ENCODE peak calls at places on chromosomes 13 and 19, in four cellular contexts. One of them, this sample, is unnamed.

GRCh38 chr19:33227242-33227650 is 1.6 kb upstream of the SLC7A10 start:
- DNase-seq in K562: no peak
- DNase-seq in HepG2: peak; percentile 69
- DNase-seq in GM12878: no peak
- DNase-seq in this sample: no peak

GRCh38 chr13:97414392-97414791 is 19.6 kb upstream of the RAP2A start:
- DNase-seq in HepG2: no peak
- DNase-seq in K562: no peak
- DNase-seq in GM12878: no peak
- DNase-seq in this sample: no peak

GRCh38 chr13:50197705-50198104 is 182.5 kb downstream of the KCNRG start:
- DNase-seq in HepG2: no peak
- DNase-seq in GM12878: no peak
- DNase-seq in K562: no peak
- DNase-seq in this sample: no peak

GRCh38 chr13:26965976-26966375 is 205.4 kb upstream of the GPR12 start:
- DNase-seq in GM12878: no peak
- DNase-seq in K562: no peak
- DNase-seq in HepG2: no peak
- DNase-seq in this sample: no peak

GRCh38 chr19:45972081-45972943 is 1.4 kb downstream of the NOVA2 start:
- DNase-seq in GM12878: no peak
- DNase-seq in K562: peak; percentile 32
- DNase-seq in HepG2: no peak
- DNase-seq in this sample: no peak

GRCh38 chr13:86870388-86870966 is 800.7 kb upstream of the SLITRK5 start:
- DNase-seq in K562: no peak
- DNase-seq in GM12878: no peak
- DNase-seq in HepG2: peak; percentile 3
- DNase-seq in this sample: no peak

GRCh38 chr13:29849731-29850212 is 645 bp downstream of the UBL3 start:
- DNase-seq in HepG2: peak; percentile 33
- DNase-seq in GM12878: no peak
- DNase-seq in K562: peak; percentile 12
- DNase-seq in this sample: peak; percentile 46

GRCh38 chr19:10639836-10640235 is 14.3 kb upstream of the ILF3 start:
- DNase-seq in K562: no peak
- DNase-seq in GM12878: peak; percentile 67
- DNase-seq in HepG2: no peak
- DNase-seq in this sample: no peak

GRCh38 chr13:20197361-20197834 is 4.7 kb upstream of the GJB2 start:
- DNase-seq in HepG2: peak; percentile 41
- DNase-seq in K562: peak; percentile 17
- DNase-seq in GM12878: no peak
- DNase-seq in this sample: no peak

DNA sequence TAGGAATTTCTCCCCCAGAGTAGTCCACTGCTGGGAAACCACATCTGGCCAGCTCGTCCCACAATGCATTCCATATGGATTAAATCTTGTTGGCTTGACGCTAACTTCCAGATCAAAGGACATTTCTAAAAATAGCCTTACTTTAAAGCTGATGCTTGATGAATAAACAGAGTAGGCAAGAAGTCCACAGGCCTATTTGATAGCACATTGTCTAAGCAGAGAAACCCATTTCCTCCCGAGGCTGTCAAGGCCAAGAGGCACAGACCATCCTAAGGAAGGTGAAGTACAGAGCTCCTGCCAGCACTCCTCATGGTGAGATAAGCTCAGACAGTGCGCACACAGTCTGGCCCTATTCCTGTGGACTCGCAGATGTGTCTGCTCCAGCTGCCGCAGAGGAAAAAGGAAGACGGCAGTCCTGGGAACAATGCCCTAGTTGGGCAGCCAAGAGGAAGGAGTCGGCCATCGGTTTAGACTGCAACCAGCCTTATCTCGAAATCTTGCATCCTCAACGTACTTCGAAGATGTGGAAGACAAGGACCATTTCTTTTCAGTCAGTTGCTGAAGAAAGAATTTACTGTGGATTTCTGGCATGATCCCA is 156.7 kb downstream of the RGCC start:
- DNase-seq in GM12878: no peak
- DNase-seq in HepG2: peak; percentile 94
- DNase-seq in K562: no peak
- DNase-seq in this sample: no peak
- TF ChIP-seq CBFB in GM12878: no peak
- TF ChIP-seq CBFB in HepG2: no peak
- TF ChIP-seq CBFB in K562: no peak
- TF ChIP-seq CBFB in this sample: no peak

GRCh38 chr13:46297338-46297737 is 85.6 kb downstream of the LRRC63 start:
- DNase-seq in HepG2: no peak
- DNase-seq in K562: no peak
- DNase-seq in GM12878: no peak
- DNase-seq in this sample: no peak

GRCh38 chr13:46296920-46297319 is 85.2 kb downstream of the LRRC63 start:
- DNase-seq in HepG2: no peak
- DNase-seq in GM12878: no peak
- DNase-seq in K562: peak; percentile 9
- DNase-seq in this sample: no peak

GRCh38 chr13:46296465-46296822 is 84.7 kb downstream of the LRRC63 start:
- DNase-seq in GM12878: no peak
- DNase-seq in K562: no peak
- DNase-seq in HepG2: no peak
- DNase-seq in this sample: no peak

DNA sequence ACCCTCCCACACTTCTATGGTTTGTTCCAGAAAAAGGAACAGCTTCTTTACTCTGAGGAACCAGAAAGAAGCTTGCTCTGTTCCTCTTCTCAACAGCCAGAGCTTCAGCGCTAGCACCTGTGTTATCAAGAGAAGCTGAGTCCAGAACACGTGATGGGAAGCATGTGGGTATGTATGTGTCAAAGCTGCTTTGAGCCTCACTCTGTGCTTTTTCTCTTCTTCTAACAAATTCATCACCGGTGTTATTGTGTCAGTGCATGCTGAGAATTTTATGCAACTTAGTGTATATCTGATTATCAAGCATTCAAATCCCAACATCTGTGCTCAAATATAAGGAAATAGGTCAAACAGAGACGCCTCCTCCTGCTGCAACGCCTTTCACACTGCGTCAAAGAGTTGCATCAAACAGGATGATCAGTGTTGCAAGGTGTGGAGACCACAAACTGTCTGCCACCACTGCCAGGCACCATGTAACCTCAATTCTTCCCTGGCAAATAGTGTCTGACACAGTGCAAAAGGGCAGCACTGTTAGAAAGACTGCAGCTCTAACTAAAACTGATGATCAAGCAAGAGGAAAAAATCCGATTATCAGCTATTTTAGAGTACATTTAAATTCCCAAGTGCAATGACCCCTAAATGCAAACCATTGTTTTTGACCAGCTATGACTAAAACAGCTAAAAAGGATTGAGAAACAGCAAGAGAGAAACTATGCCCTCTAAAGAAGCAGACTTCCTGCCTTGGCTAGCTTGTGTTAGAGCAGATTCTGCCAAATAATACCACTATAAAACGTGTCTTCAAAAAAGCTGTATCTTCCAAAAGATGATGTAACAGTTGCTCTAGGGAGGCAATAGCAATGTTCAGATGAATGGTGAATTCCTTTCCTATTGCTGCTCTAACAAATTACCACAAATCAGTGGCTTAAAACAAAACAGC is 84.1 kb downstream of the LRRC63 start:
- DNase-seq in K562: no peak
- DNase-seq in GM12878: peak; percentile 28
- DNase-seq in HepG2: no peak
- DNase-seq in this sample: no peak
- TF ChIP-seq CBFB in K562: no peak
- TF ChIP-seq CBFB in GM12878: no peak
- TF ChIP-seq CBFB in HepG2: no peak
- TF ChIP-seq CBFB in this sample: no peak

GRCh38 chr19:47595937-47596336 is 13.0 kb upstream of the BICRA start:
- DNase-seq in HepG2: no peak
- DNase-seq in GM12878: no peak
- DNase-seq in K562: no peak
- DNase-seq in this sample: no peak

GRCh38 chr19:47593860-47594259 is 15.1 kb upstream of the BICRA start:
- DNase-seq in GM12878: no peak
- DNase-seq in HepG2: no peak
- DNase-seq in K562: no peak
- DNase-seq in this sample: no peak

GRCh38 chr19:47601180-47601904 is 7.6 kb upstream of the BICRA start:
- DNase-seq in HepG2: peak; percentile 29
- DNase-seq in GM12878: no peak
- DNase-seq in K562: no peak
- DNase-seq in this sample: no peak

GRCh38 chr19:47600246-47601179 is 8.4 kb upstream of the BICRA start:
- DNase-seq in K562: peak; percentile 98
- DNase-seq in GM12878: peak; percentile 94
- DNase-seq in HepG2: peak; percentile 97
- DNase-seq in this sample: peak; percentile 100

GRCh38 chr19:47598407-47599349 is 10.3 kb upstream of the BICRA start:
- DNase-seq in K562: no peak
- DNase-seq in HepG2: peak; percentile 33
- DNase-seq in GM12878: no peak
- DNase-seq in this sample: peak; percentile 76
- TF ChIP-seq CBFB in K562: no peak
- TF ChIP-seq CBFB in HepG2: no peak
- TF ChIP-seq CBFB in GM12878: no peak
- TF ChIP-seq CBFB in this sample: no peak

DNA sequence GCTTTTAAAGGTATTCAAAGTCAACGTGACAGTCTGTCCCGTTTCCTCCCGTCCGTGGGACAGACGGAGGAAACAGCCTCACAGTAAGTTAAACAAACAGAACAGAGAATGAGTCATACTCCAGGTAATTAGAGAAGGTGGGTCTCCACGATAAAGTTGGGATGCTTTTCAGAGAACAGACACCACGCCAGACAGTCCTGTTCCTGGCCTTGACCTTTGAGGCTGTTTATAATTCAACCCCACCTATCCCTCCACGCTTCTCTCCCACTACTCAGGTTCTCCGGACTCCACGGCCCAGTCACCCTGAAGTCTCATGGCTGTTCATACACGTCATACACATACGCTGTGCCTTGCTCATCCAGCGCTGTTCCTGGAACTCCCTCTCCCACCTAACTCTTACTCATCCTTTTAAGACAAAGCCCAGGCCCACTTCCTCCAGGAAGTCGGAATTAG is 42.5 kb downstream of the ARHGEF18 start:
- DNase-seq in HepG2: peak; percentile 77
- DNase-seq in K562: no peak
- DNase-seq in GM12878: no peak
- DNase-seq in this sample: no peak
- TF ChIP-seq CBFB in HepG2: no peak
- TF ChIP-seq CBFB in K562: no peak
- TF ChIP-seq CBFB in GM12878: no peak
- TF ChIP-seq CBFB in this sample: no peak

DNA sequence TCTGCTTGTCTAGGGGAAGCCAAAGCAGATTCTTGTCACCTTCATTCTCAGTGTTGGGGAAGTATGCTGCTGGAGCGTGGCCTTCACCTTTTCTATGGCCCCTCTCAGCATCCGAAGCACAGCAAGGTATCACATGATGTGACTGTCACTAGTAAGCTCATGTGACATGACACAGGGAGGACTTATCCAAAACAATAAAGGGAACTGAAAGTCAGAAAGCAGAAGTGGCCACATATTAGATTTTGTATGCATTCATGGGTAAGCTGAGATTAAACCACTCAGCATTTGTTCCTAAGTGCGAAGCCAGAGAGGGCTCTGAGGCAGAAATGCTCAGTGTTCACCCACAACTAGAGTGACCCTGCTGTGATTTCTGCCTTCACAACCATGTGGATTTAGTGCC is 72.8 kb upstream of the PCDH8 start:
- DNase-seq in K562: no peak
- DNase-seq in GM12878: peak; percentile 72
- DNase-seq in HepG2: no peak
- DNase-seq in this sample: no peak
- TF ChIP-seq CBFB in K562: no peak
- TF ChIP-seq CBFB in GM12878: peak; percentile 47
- TF ChIP-seq CBFB in HepG2: no peak
- TF ChIP-seq CBFB in this sample: no peak

GRCh38 chr19:49788857-49789256 is 22.1 kb downstream of the AP2A1 start:
- DNase-seq in GM12878: no peak
- DNase-seq in K562: no peak
- DNase-seq in HepG2: no peak
- DNase-seq in this sample: no peak

GRCh38 chr19:49782515-49782914 is 15.7 kb downstream of the AP2A1 start:
- DNase-seq in GM12878: no peak
- DNase-seq in HepG2: no peak
- DNase-seq in K562: no peak
- DNase-seq in this sample: no peak

GRCh38 chr19:49790866-49791265 is 22.2 kb downstream of the FUZ start:
- DNase-seq in K562: peak; percentile 53
- DNase-seq in HepG2: no peak
- DNase-seq in GM12878: no peak
- DNase-seq in this sample: no peak

GRCh38 chr19:49787746-49788145 is 20.9 kb downstream of the AP2A1 start:
- DNase-seq in HepG2: no peak
- DNase-seq in K562: no peak
- DNase-seq in GM12878: no peak
- DNase-seq in this sample: no peak

GRCh38 chr19:49786432-49786831 is 19.6 kb downstream of the AP2A1 start:
- DNase-seq in HepG2: no peak
- DNase-seq in K562: peak; percentile 51
- DNase-seq in GM12878: no peak
- DNase-seq in this sample: no peak
- TF ChIP-seq CBFB in HepG2: no peak
- TF ChIP-seq CBFB in K562: no peak
- TF ChIP-seq CBFB in GM12878: no peak
- TF ChIP-seq CBFB in this sample: no peak

DNA sequence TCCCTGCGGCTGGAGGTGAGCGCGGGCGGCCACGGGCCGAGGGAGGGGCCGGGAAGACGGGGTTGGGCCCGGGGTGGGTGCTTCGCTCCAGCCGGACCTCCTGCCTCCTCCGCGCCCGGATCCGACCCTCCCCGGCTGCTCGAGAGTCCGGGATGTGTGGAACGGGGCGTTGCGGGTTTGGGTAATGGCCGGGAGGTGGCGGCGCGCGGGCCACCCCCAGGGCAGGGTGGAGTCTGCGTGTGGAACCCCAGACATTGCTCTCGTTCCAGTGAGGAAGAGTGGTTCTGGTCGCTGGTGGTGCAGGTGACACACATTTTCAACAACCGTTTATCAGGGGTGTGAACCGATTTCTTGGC is 38.8 kb downstream of the ARHGEF7 start:
- DNase-seq in K562: peak; percentile 63
- DNase-seq in HepG2: peak; percentile 38
- DNase-seq in GM12878: no peak
- DNase-seq in this sample: no peak
- TF ChIP-seq CBFB in K562: no peak
- TF ChIP-seq CBFB in HepG2: no peak
- TF ChIP-seq CBFB in GM12878: no peak
- TF ChIP-seq CBFB in this sample: no peak

GRCh38 chr19:16208847-16209246 is 11.1 kb downstream of the AP1M1 start:
- DNase-seq in HepG2: no peak
- DNase-seq in GM12878: no peak
- DNase-seq in K562: no peak
- DNase-seq in this sample: peak; percentile 3
- TF ChIP-seq CBFB in HepG2: no peak
- TF ChIP-seq CBFB in GM12878: no peak
- TF ChIP-seq CBFB in K562: no peak
- TF ChIP-seq CBFB in this sample: no peak

GRCh38 chr19:4910594-4911273 is 1.4 kb downstream of the UHRF1 start:
- DNase-seq in GM12878: no peak
- DNase-seq in K562: no peak
- DNase-seq in HepG2: no peak
- DNase-seq in this sample: no peak
- TF ChIP-seq CBFB in GM12878: no peak
- TF ChIP-seq CBFB in K562: no peak
- TF ChIP-seq CBFB in HepG2: no peak
- TF ChIP-seq CBFB in this sample: no peak

This sample was measured in WTC11.